ENCODE peak calls at places on chromosomes 4 and X, in ten cellular contexts. T is NCI-H1105; F is ecto neural progenitor cell; B is heart right ventricle; E is stimulated activated CD4-positive, alpha-beta T cell treated with anti-CD3 and anti-CD28 coated beads, TNF-alpha, amount 100 ng/mL, for 4 hours; I is dermis blood vessel endothelial cell; O is kidney glomerular epithelial cell; D is posterior vena cava; K is GM12865; X is smooth muscle cell of the brain vasculature. A is an unnamed sample.

GRCh38 chrX:1169198-1169597 is 43.3 kb downstream of the CRLF2 start:
- DNase-seq in T (no peak), O (no peak), B (no peak), E (no peak), F (peak; percentile 18), K (no peak), I (no peak), D (no peak), X (no peak), A (no peak)

GRCh38 chrX:46628406-46629371 is 55.1 kb downstream of the CHST7 start:
- DNase-seq in T (no peak), X (no peak), D (peak; percentile 80), O (no peak), E (no peak), K (peak; percentile 89), I (peak; percentile 46), B (peak; percentile 48), F (no peak), A (no peak)

GRCh38 chrX:54301516-54301915 is 56.3 kb downstream of the WNK3 start:
- DNase-seq in E (no peak), O (no peak), I (no peak), X (no peak), D (no peak), F (no peak), K (no peak), T (no peak), B (no peak), A (no peak)

GRCh38 chr4:148808416-148808815 is 366.2 kb upstream of the NR3C2 start:
- DNase-seq in F (no peak), O (no peak), B (no peak), E (no peak), X (no peak), I (no peak), K (no peak), D (no peak), T (no peak), A (no peak)

GRCh38 chr4:139672732-139673131 is 7.1 kb downstream of the MGST2 start:
- DNase-seq in B (no peak), X (no peak), K (no peak), T (no peak), F (no peak), D (no peak), I (no peak), E (no peak), O (no peak), A (no peak)

GRCh38 chr4:55729306-55730142 is 90.1 kb upstream of the EXOC1L start:
- DNase-seq in O (peak; percentile 15), T (no peak), D (no peak), K (no peak), I (no peak), B (no peak), E (no peak), X (no peak), F (no peak), A (no peak)

GRCh38 chrX:153578200-153578835 is 20.6 kb downstream of the CCNQ start:
- DNase-seq in I (no peak), B (no peak), T (no peak), D (no peak), K (no peak), O (no peak), F (no peak), E (no peak), X (no peak), A (no peak)

GRCh38 chr4:74109116-74109791 is 10.3 kb upstream of the CXCL2 start:
- DNase-seq in X (no peak), I (peak; percentile 95), D (no peak), K (no peak), F (peak; percentile 48), E (no peak), B (no peak), T (no peak), O (peak; percentile 93), A (peak; percentile 4)

GRCh38 chr4:24857996-24858395 is 54.8 kb downstream of the CCDC149 start:
- DNase-seq in X (peak; percentile 31), I (peak; percentile 53), B (no peak), K (no peak), O (peak; percentile 27), D (no peak), E (no peak), F (no peak), T (no peak), A (no peak)

GRCh38 chr4:38194202-38194601 is 234.0 kb downstream of the PTTG2 start:
- DNase-seq in D (no peak), F (no peak), K (no peak), X (no peak), I (no peak), T (no peak), E (no peak), O (no peak), B (no peak), A (no peak)